ENCODE peak calls at places on chromosomes 2 and 18, in five cellular contexts. U, T, V, Z and B are unnamed samples.

GRCh38 chr2:11344342-11344955 is at the start of gene ROCK2:
- DNase-seq in U (no peak), T (peak; percentile 62), V (no peak), Z (peak; percentile 86), B (peak; percentile 35)

GRCh38 chr2:46076251-46076650 is 221.0 kb upstream of the EPAS1 start:
- DNase-seq in U (peak; percentile 62), T (no peak), V (no peak), Z (peak; percentile 74), B (no peak)

GRCh38 chr18:12010187-12010802 is 29.0 kb downstream of the IMPA2 start:
- DNase-seq in U (no peak), T (no peak), V (no peak), Z (no peak), B (no peak)

GRCh38 chr2:85516649-85517389 is 22.1 kb upstream of the MAT2A start:
- DNase-seq in U (no peak), T (no peak), V (no peak), Z (no peak), B (no peak)

GRCh38 chr2:77001895-77002294 is 520.3 kb downstream of the LRRTM4 start:
- DNase-seq in U (no peak), T (no peak), V (no peak), Z (no peak), B (no peak)

GRCh38 chr2:169716229-169716886 is 17.3 kb upstream of the KLHL23 start:
- DNase-seq in U (peak; percentile 15), T (peak; percentile 55), V (no peak), Z (peak; percentile 61), B (peak; percentile 23)

GRCh38 chr2:149739880-149740265 is 152.3 kb upstream of the MMADHC start:
- DNase-seq in U (no peak), T (no peak), V (no peak), Z (no peak), B (no peak)

GRCh38 chr2:206275274-206276160 is 1.1 kb downstream of the ZDBF2 start:
- DNase-seq in U (no peak), T (no peak), V (no peak), Z (peak; percentile 49), B (peak; percentile 45)

GRCh38 chr18:42183746-42184145 is 228.7 kb downstream of the PIK3C3 start:
- DNase-seq in U (peak; percentile 49), T (peak; percentile 16), V (peak; percentile 84), Z (peak; percentile 61), B (peak; percentile 38)

GRCh38 chr2:43731211-43731610 is 42.6 kb upstream of the DYNC2LI1 start:
- DNase-seq in U (no peak), T (no peak), V (no peak), Z (peak; percentile 51), B (no peak)

GRCh38 chr2:158893057-158893456 is 75.4 kb upstream of the TANC1 start:
- DNase-seq in U (peak; percentile 19), T (peak; percentile 38), V (no peak), Z (peak; percentile 44), B (peak; percentile 20)

GRCh38 chr2:40451926-40452605 is at the start of gene SLC8A1:
- DNase-seq in U (no peak), T (no peak), V (no peak), Z (peak; percentile 49), B (no peak)

GRCh38 chr2:40455661-40456060 is 3.8 kb upstream of the SLC8A1 start:
- DNase-seq in U (no peak), T (no peak), V (no peak), Z (no peak), B (no peak)

GRCh38 chr2:40458271-40458794 is 6.4 kb upstream of the SLC8A1 start:
- DNase-seq in U (no peak), T (no peak), V (no peak), Z (no peak), B (no peak)

GRCh38 chr2:40463112-40463511 is 11.2 kb upstream of the SLC8A1 start:
- DNase-seq in U (no peak), T (no peak), V (no peak), Z (no peak), B (no peak)

GRCh38 chr2:40457846-40458245 is 6.0 kb upstream of the SLC8A1 start:
- DNase-seq in U (no peak), T (no peak), V (no peak), Z (peak; percentile 41), B (no peak)
- TF ChIP-seq CTCF in U (no peak), T (no peak), V (no peak), Z (no peak), B (no peak)

GRCh38 chr2:113694438-113694837 is 62.0 kb downstream of the SLC35F5 start:
- DNase-seq in U (no peak), T (no peak), V (no peak), Z (no peak), B (no peak)

GRCh38 chr2:113697516-113697915 is 58.9 kb downstream of the SLC35F5 start:
- DNase-seq in U (no peak), T (no peak), V (no peak), Z (no peak), B (no peak)

GRCh38 chr2:113692698-113693428 is 63.6 kb downstream of the SLC35F5 start:
- DNase-seq in U (no peak), T (no peak), V (no peak), Z (no peak), B (no peak)
- TF ChIP-seq CTCF in U (no peak), T (no peak), V (no peak), Z (no peak), B (no peak)

DNA sequence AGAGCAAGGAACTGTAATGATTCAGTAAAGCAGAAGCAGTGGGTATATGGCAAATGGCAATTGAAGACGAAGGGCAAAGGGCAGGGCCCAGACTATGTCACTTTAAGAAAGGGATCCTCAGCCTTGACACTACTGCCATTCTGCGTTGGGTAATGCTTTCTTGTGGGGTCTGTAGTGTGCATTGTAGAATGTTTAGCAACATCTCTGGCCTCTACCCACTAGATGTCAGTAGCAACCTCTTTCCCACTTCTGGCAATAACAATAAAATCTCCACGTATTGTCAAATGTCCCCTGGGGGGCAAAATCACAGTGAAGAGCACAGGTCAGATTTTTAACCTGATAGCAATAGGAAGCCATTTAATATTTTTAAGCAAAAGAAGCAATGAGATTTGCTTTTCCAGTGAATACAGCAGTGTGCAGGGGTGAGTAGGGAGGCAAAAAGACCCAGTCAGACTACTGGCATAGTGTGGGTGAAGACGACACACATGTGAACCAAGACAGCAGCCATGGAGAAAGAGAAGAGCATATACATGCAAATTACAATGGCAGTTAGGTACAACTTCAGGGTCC is 209.5 kb downstream of the DYM start:
- DNase-seq in U (no peak), T (no peak), V (no peak), Z (peak; percentile 50), B (no peak)
- TF ChIP-seq CTCF in U (peak; percentile 55), T (peak; percentile 68), V (peak; percentile 62), Z (peak; percentile 67), B (peak; percentile 64)

GRCh38 chr2:10305715-10306114 is 3.0 kb downstream of the HPCAL1 start:
- DNase-seq in U (no peak), T (no peak), V (no peak), Z (no peak), B (no peak)
- TF ChIP-seq CTCF in U (no peak), T (peak; percentile 17), V (peak; percentile 23), Z (peak; percentile 20), B (no peak)

GRCh38 chr2:86679036-86679435 is 41.1 kb upstream of the RMND5A start:
- DNase-seq in U (no peak), T (no peak), V (no peak), Z (no peak), B (no peak)

GRCh38 chr2:86673976-86674670 is 46.0 kb upstream of the RMND5A start:
- DNase-seq in U (no peak), T (no peak), V (no peak), Z (no peak), B (no peak)

GRCh38 chr2:86675104-86675503 is 45.0 kb upstream of the RMND5A start:
- DNase-seq in U (no peak), T (no peak), V (no peak), Z (no peak), B (no peak)

GRCh38 chr2:86673011-86673410 is 47.1 kb upstream of the RMND5A start:
- DNase-seq in U (no peak), T (no peak), V (no peak), Z (no peak), B (no peak)

GRCh38 chr2:86675611-86676015 is 44.5 kb upstream of the RMND5A start:
- DNase-seq in U (no peak), T (no peak), V (no peak), Z (no peak), B (no peak)
- TF ChIP-seq CTCF in U (no peak), T (no peak), V (no peak), Z (no peak), B (no peak)